ENCODE peak calls at places on chromosomes 2 and 18, in seven cellular contexts. B, S, F, R, D, V and G are unnamed samples.

GRCh38 chr18:33605250-33605649 is 27.2 kb downstream of the ASXL3 start:
- DNase-seq in B (no peak), S (no peak), F (no peak), R (no peak), D (no peak), V (no peak), G (no peak)

GRCh38 chr2:36964496-36965058 is 1.8 kb downstream of the STRN start:
- DNase-seq in B (no peak), S (no peak), F (no peak), R (no peak), D (no peak), V (no peak), G (no peak)

GRCh38 chr18:39453882-39454281 is 1888.3 kb upstream of the CELF4 start:
- DNase-seq in B (peak; percentile 31), S (no peak), F (no peak), R (no peak), D (no peak), V (no peak), G (no peak)

GRCh38 chr2:191811807-191812602 is 34.9 kb downstream of the CAVIN2 start:
- DNase-seq in B (peak; percentile 69), S (peak; percentile 53), F (peak; percentile 58), R (peak; percentile 58), D (peak; percentile 28), V (peak; percentile 32), G (peak; percentile 57)

GRCh38 chr18:48485828-48486405 is 52.9 kb upstream of the CTIF start:
- DNase-seq in B (no peak), S (no peak), F (no peak), R (no peak), D (no peak), V (no peak), G (no peak)

GRCh38 chr2:149401007-149401406 is 70.6 kb downstream of the LYPD6 start:
- DNase-seq in B (peak; percentile 85), S (no peak), F (no peak), R (no peak), D (no peak), V (no peak), G (no peak)

GRCh38 chr2:241844066-241844728 is 14.5 kb downstream of the PDCD1 start:
- DNase-seq in B (peak; percentile 49), S (peak; percentile 32), F (peak; percentile 93), R (peak; percentile 79), D (peak; percentile 86), V (no peak), G (peak; percentile 61)

GRCh38 chr18:49055787-49056186 is 105.0 kb upstream of the SMAD7 start:
- DNase-seq in B (peak; percentile 83), S (no peak), F (peak; percentile 66), R (no peak), D (peak; percentile 72), V (no peak), G (peak; percentile 43)

GRCh38 chr2:9285921-9286320 is 79.3 kb downstream of the ASAP2 start:
- DNase-seq in B (peak; percentile 18), S (no peak), F (no peak), R (no peak), D (no peak), V (no peak), G (no peak)